ENCODE peak calls at places on chromosome 13, in four cellular contexts. P is BJ; O is right lobe of liver; X is CD4-positive, alpha-beta T cell. L is an unnamed sample.

GRCh38 chr13:21675095-21676007 is 4.5 kb downstream of the FGF9 start:
- DNase-seq in O (no peak), X (peak; percentile 30), P (no peak), L (peak; percentile 23)

GRCh38 chr13:100644328-100644727 is 30.3 kb downstream of the TMTC4 start:
- DNase-seq in O (no peak), X (no peak), P (no peak), L (no peak)

GRCh38 chr13:27504126-27504525 is 53.8 kb upstream of the MTIF3 start:
- DNase-seq in X (no peak), O (no peak), P (no peak), L (no peak)

GRCh38 chr13:101473458-101473857 is 21.0 kb downstream of the ITGBL1 start:
- DNase-seq in X (no peak), P (no peak), O (no peak), L (no peak)

GRCh38 chr13:75326173-75327131 is 155.5 kb downstream of the TBC1D4 start:
- DNase-seq in P (no peak), O (no peak), X (peak; percentile 26), L (no peak)

GRCh38 chr13:48318014-48318713 is 14.6 kb downstream of the RB1 start:
- DNase-seq in P (no peak), X (no peak), O (peak; percentile 27), L (no peak)

GRCh38 chr13:113458218-113459065 is 5.2 kb upstream of the ADPRHL1 start:
- DNase-seq in P (no peak), O (no peak), X (no peak), L (no peak)

GRCh38 chr13:113649212-113649611 is 8.8 kb downstream of the ATP4B start:
- DNase-seq in P (no peak), O (no peak), X (no peak), L (no peak)

GRCh38 chr13:92135509-92135908 is 737.1 kb downstream of the GPC5 start:
- DNase-seq in X (no peak), O (no peak), P (no peak), L (no peak)

GRCh38 chr13:40983725-40984669 is 35.1 kb downstream of the ELF1 start:
- DNase-seq in P (no peak), X (no peak), O (no peak), L (no peak)

GRCh38 chr13:24612726-24613125 is 67.5 kb upstream of the ATP12A start:
- DNase-seq in O (no peak), X (no peak), P (no peak), L (no peak)

GRCh38 chr13:101985321-101985720 is 416.5 kb downstream of the FGF14 start:
- DNase-seq in P (no peak), O (no peak), X (no peak), L (no peak)

GRCh38 chr13:22893149-22893548 is 287.6 kb upstream of the SGCG start:
- DNase-seq in O (no peak), P (no peak), X (no peak), L (no peak)

GRCh38 chr13:113759525-113760137 is 605 bp downstream of the TMEM255B start:
- DNase-seq in O (peak; percentile 60), P (no peak), X (no peak), L (no peak)

GRCh38 chr13:33270906-33271538 is 14.5 kb downstream of the STARD13 start:
- DNase-seq in O (no peak), X (no peak), P (no peak), L (no peak)

GRCh38 chr13:27007166-27007565 is 164.4 kb downstream of the USP12 start:
- DNase-seq in O (no peak), X (no peak), P (no peak), L (no peak)

GRCh38 chr13:34405410-34405809 is 536.7 kb upstream of the NBEA start:
- DNase-seq in X (no peak), P (no peak), O (no peak), L (no peak)

GRCh38 chr13:23654111-23655110 is 84.2 kb downstream of the TNFRSF19 start:
- DNase-seq in X (no peak), P (no peak), O (no peak), L (no peak)

GRCh38 chr13:27622102-27622820 is 569 bp downstream of the POLR1D start:
- DNase-seq in P (no peak), O (no peak), X (no peak), L (no peak)

GRCh38 chr13:97502691-97503090 is 68.7 kb downstream of the RAP2A start:
- DNase-seq in X (no peak), O (no peak), P (no peak), L (no peak)

GRCh38 chr13:61685683-61686013 is 270.0 kb upstream of the PCDH20 start:
- DNase-seq in X (no peak), P (no peak), O (no peak), L (no peak)

GRCh38 chr13:85693889-85694511 is 105.2 kb downstream of the SLITRK6 start:
- DNase-seq in P (no peak), O (no peak), X (no peak), L (no peak)

GRCh38 chr13:98325724-98326123 is 148.7 kb upstream of the RNF113B start:
- DNase-seq in O (no peak), P (no peak), X (no peak), L (no peak)

GRCh38 chr13:114275309-114275708 is 6.1 kb upstream of the UPF3A start:
- DNase-seq in X (no peak), O (no peak), P (no peak), L (no peak)

GRCh38 chr13:21014666-21015170 is 46.7 kb downstream of the LATS2 start:
- DNase-seq in O (peak; percentile 34), X (no peak), P (peak; percentile 62), L (no peak)

GRCh38 chr13:40789275-40790231 is at the start of gene SLC25A15:
- DNase-seq in P (no peak), O (peak; percentile 92), X (peak; percentile 70), L (peak; percentile 82)

GRCh38 chr13:45715351-45715750 is 13.2 kb downstream of the CBY2 start:
- DNase-seq in P (no peak), X (no peak), O (no peak), L (no peak)

GRCh38 chr13:113801289-113801961 is 42.4 kb downstream of the TMEM255B start:
- DNase-seq in P (no peak), X (no peak), O (no peak), L (no peak)

GRCh38 chr13:43227721-43228120 is 204.3 kb downstream of the DNAJC15 start:
- DNase-seq in X (no peak), O (no peak), P (no peak), L (no peak)

GRCh38 chr13:32731576-32731975 is 145.3 kb downstream of the PDS5B start:
- DNase-seq in P (no peak), X (no peak), O (no peak), L (no peak)

GRCh38 chr13:80361883-80362327 is 21.0 kb upstream of the SPRY2 start:
- DNase-seq in P (no peak), X (no peak), O (no peak), L (no peak)
- TF ChIP-seq CTCF in P (no peak), X (no peak), O (no peak), L (no peak)

DNA sequence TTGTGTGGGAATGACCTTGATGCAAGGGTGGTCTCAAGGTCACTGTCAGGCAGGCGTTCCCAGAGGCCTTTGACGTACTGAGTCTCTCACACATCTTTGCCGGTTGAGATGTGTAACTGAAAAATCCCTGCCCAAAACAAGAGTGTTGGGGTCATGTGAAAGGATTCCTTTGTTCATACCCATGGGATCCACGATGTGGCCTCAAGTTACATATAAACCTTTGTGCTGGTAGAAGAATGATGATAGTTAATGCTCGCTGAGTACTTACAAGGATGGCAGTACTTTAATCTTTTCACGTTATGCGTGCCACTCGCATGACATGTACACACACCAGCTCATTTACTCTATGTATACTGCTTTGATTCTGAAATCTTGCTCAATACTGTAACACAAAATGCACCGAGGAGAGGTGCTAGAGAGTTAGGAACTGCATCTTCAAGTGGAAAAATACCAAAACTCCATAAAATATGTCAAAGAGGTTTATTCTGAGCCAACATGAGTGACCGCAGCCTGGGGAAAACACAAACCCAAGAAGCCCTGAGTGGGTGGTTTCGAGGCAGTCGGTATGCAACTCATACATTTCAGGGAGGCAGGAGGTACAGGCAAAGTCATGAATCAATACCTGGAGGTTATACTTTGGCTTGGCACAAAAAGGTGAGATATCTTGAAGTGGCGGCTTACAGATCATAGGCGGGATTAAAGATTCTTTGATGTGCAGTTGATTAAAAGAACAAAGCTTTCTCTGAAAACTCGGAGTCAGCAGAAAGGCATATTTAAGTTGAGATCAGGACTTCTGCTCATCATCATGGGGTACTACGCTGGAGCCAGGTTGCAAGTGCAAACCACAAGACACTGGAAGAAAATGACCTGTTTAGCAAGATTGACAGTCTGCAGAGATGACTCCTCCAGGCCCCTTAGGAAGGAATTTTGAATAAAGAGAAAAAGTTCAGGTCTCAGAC is 87.3 kb upstream of the ARHGEF7 start:
- DNase-seq in P (no peak), X (no peak), O (no peak), L (no peak)
- TF ChIP-seq CTCF in P (peak; percentile 14), X (no peak), O (no peak), L (no peak)

DNA sequence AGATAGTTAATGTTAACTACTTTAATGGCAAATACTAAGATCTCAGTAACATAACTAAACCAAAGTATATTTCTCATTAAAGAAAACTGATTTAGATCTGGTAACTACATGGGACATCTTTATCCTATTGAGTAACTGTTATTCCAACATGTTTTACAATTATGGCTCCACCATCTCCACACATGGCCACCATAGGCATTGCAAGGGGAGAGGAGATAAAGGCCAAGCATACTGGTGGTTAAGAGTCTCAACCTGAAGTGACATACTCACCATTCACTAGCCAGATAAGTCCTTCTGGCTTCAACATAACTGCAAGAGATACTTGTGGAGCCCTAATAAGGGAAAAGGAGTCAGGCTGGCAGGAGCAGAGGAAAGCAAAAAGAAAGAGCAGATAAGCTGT is 1586.4 kb upstream of the SPRY2 start:
- DNase-seq in P (no peak), O (no peak), X (no peak), L (no peak)
- TF ChIP-seq CTCF in P (no peak), O (no peak), X (no peak), L (no peak)

GRCh38 chr13:35764359-35765015 is 288.0 kb upstream of the MAB21L1 start:
- DNase-seq in P (no peak), X (no peak), O (no peak), L (no peak)

GRCh38 chr13:35763805-35764170 is 287.3 kb upstream of the MAB21L1 start:
- DNase-seq in X (no peak), O (no peak), P (no peak), L (no peak)

GRCh38 chr13:35763060-35763804 is 286.7 kb upstream of the MAB21L1 start:
- DNase-seq in P (no peak), O (no peak), X (no peak), L (no peak)

GRCh38 chr13:35760678-35761308 is 284.3 kb upstream of the MAB21L1 start:
- DNase-seq in X (no peak), P (no peak), O (no peak), L (no peak)

GRCh38 chr13:35761440-35762252 is 285.2 kb upstream of the MAB21L1 start:
- DNase-seq in O (no peak), P (no peak), X (no peak), L (no peak)
- TF ChIP-seq CTCF in O (no peak), P (no peak), X (no peak), L (no peak)

GRCh38 chr13:112245959-112246358 is 130.2 kb upstream of the SPACA7 start:
- DNase-seq in P (no peak), X (no peak), O (no peak), L (no peak)

GRCh38 chr13:112245179-112245724 is 130.9 kb upstream of the SPACA7 start:
- DNase-seq in X (no peak), O (no peak), P (no peak), L (no peak)

GRCh38 chr13:112244061-112244460 is 132.1 kb upstream of the SPACA7 start:
- DNase-seq in P (no peak), O (no peak), X (no peak), L (no peak)

GRCh38 chr13:112242777-112243176 is 133.4 kb upstream of the SPACA7 start:
- DNase-seq in X (no peak), P (no peak), O (no peak), L (no peak)

GRCh38 chr13:112244495-112245177 is 131.5 kb upstream of the SPACA7 start:
- DNase-seq in P (no peak), X (no peak), O (no peak), L (no peak)
- TF ChIP-seq CTCF in P (no peak), X (no peak), O (no peak), L (no peak)